ENCODE peak calls at places on chromosomes 6 and 20, in six cellular contexts. One of them, this sample, is unnamed.

GRCh38 chr6:158707120-158707519 is 57.3 kb downstream of the SYTL3 start:
- DNase-seq in neural progenitor cell: no peak
- DNase-seq in aorta: no peak
- DNase-seq in uterus: no peak
- DNase-seq in SJSA1: peak; percentile 55
- DNase-seq in mesendoderm: peak; percentile 99
- DNase-seq in this sample: no peak

GRCh38 chr6:15531973-15532372 is 130.9 kb downstream of the DTNBP1 start:
- DNase-seq in neural progenitor cell: no peak
- DNase-seq in aorta: no peak
- DNase-seq in uterus: no peak
- DNase-seq in SJSA1: no peak
- DNase-seq in mesendoderm: no peak
- DNase-seq in this sample: no peak

GRCh38 chr6:140812636-140813035 is 1320.1 kb upstream of the GJE1 start:
- DNase-seq in neural progenitor cell: no peak
- DNase-seq in aorta: no peak
- DNase-seq in uterus: no peak
- DNase-seq in SJSA1: no peak
- DNase-seq in mesendoderm: no peak
- DNase-seq in this sample: no peak

GRCh38 chr6:66662196-66662595 is 955.2 kb upstream of the EYS start:
- DNase-seq in neural progenitor cell: peak; percentile 17
- DNase-seq in aorta: no peak
- DNase-seq in uterus: no peak
- DNase-seq in SJSA1: no peak
- DNase-seq in mesendoderm: peak; percentile 22
- DNase-seq in this sample: no peak

GRCh38 chr6:111844921-111845320 is 28.3 kb downstream of the FYN start:
- DNase-seq in neural progenitor cell: peak; percentile 67
- DNase-seq in aorta: no peak
- DNase-seq in uterus: no peak
- DNase-seq in SJSA1: no peak
- DNase-seq in mesendoderm: peak; percentile 62
- DNase-seq in this sample: no peak

GRCh38 chr6:51514396-51515051 is 572.9 kb downstream of the PKHD1 start:
- DNase-seq in neural progenitor cell: peak; percentile 24
- DNase-seq in aorta: no peak
- DNase-seq in uterus: no peak
- DNase-seq in SJSA1: no peak
- DNase-seq in mesendoderm: no peak
- DNase-seq in this sample: no peak

GRCh38 chr6:70394518-70395300 is 18.6 kb upstream of the FAM135A start:
- DNase-seq in neural progenitor cell: no peak
- DNase-seq in aorta: no peak
- DNase-seq in uterus: no peak
- DNase-seq in SJSA1: no peak
- DNase-seq in mesendoderm: peak; percentile 21
- DNase-seq in this sample: no peak

GRCh38 chr6:155174576-155175174 is 89.1 kb upstream of the CLDN20 start:
- DNase-seq in neural progenitor cell: peak; percentile 85
- DNase-seq in aorta: no peak
- DNase-seq in uterus: peak; percentile 35
- DNase-seq in SJSA1: peak; percentile 80
- DNase-seq in mesendoderm: peak; percentile 96
- DNase-seq in this sample: peak; percentile 57

GRCh38 chr6:100479180-100480035 is 14.7 kb upstream of the SIM1 start:
- DNase-seq in neural progenitor cell: peak; percentile 55
- DNase-seq in aorta: no peak
- DNase-seq in uterus: no peak
- DNase-seq in SJSA1: peak; percentile 62
- DNase-seq in mesendoderm: peak; percentile 57
- DNase-seq in this sample: no peak

GRCh38 chr6:30748851-30749540 is 4.6 kb upstream of the IER3 start:
- DNase-seq in neural progenitor cell: no peak
- DNase-seq in aorta: no peak
- DNase-seq in uterus: no peak
- DNase-seq in SJSA1: peak; percentile 59
- DNase-seq in mesendoderm: no peak
- DNase-seq in this sample: no peak

GRCh38 chr6:37242429-37243052 is 15.0 kb upstream of the TBC1D22B start:
- DNase-seq in neural progenitor cell: no peak
- DNase-seq in aorta: peak; percentile 78
- DNase-seq in uterus: peak; percentile 50
- DNase-seq in SJSA1: peak; percentile 98
- DNase-seq in mesendoderm: peak; percentile 91
- DNase-seq in this sample: no peak

GRCh38 chr6:32462609-32463008 is 22.9 kb downstream of the HLA-DRA start:
- DNase-seq in neural progenitor cell: peak; percentile 5
- DNase-seq in aorta: no peak
- DNase-seq in uterus: no peak
- DNase-seq in SJSA1: no peak
- DNase-seq in mesendoderm: no peak
- DNase-seq in this sample: no peak

GRCh38 chr20:43915209-43916072 is 789 bp downstream of the TOX2 start:
- DNase-seq in neural progenitor cell: peak; percentile 75
- DNase-seq in aorta: peak; percentile 80
- DNase-seq in uterus: no peak
- DNase-seq in SJSA1: peak; percentile 69
- DNase-seq in mesendoderm: peak; percentile 54
- DNase-seq in this sample: no peak

GRCh38 chr6:26322645-26323482 is 42.1 kb upstream of the BTN3A2 start:
- DNase-seq in neural progenitor cell: peak; percentile 70
- DNase-seq in aorta: no peak
- DNase-seq in uterus: peak; percentile 59
- DNase-seq in SJSA1: peak; percentile 97
- DNase-seq in mesendoderm: peak; percentile 95
- DNase-seq in this sample: no peak

GRCh38 chr20:48486065-48486464 is 341.7 kb downstream of the PREX1 start:
- DNase-seq in neural progenitor cell: no peak
- DNase-seq in aorta: no peak
- DNase-seq in uterus: no peak
- DNase-seq in SJSA1: no peak
- DNase-seq in mesendoderm: no peak
- DNase-seq in this sample: no peak

GRCh38 chr6:50087231-50087954 is 37.7 kb upstream of the DEFB112 start:
- DNase-seq in neural progenitor cell: peak; percentile 15
- DNase-seq in aorta: no peak
- DNase-seq in uterus: no peak
- DNase-seq in SJSA1: peak; percentile 53
- DNase-seq in mesendoderm: peak; percentile 21
- DNase-seq in this sample: no peak

GRCh38 chr6:146357578-146358340 is 185.9 kb upstream of the RAB32 start:
- DNase-seq in neural progenitor cell: no peak
- DNase-seq in aorta: no peak
- DNase-seq in uterus: no peak
- DNase-seq in SJSA1: peak; percentile 92
- DNase-seq in mesendoderm: no peak
- DNase-seq in this sample: no peak

GRCh38 chr6:62285612-62286469 is at the start of gene KHDRBS2:
- DNase-seq in neural progenitor cell: peak; percentile 97
- DNase-seq in aorta: peak; percentile 91
- DNase-seq in uterus: peak; percentile 60
- DNase-seq in SJSA1: no peak
- DNase-seq in mesendoderm: peak; percentile 96
- DNase-seq in this sample: peak; percentile 74

GRCh38 chr6:15351631-15352030 is 105.8 kb downstream of the JARID2 start:
- DNase-seq in neural progenitor cell: no peak
- DNase-seq in aorta: peak; percentile 77
- DNase-seq in uterus: peak; percentile 55
- DNase-seq in SJSA1: peak; percentile 46
- DNase-seq in mesendoderm: peak; percentile 63
- DNase-seq in this sample: peak; percentile 83

GRCh38 chr6:75230484-75231325 is 12.9 kb downstream of the COX7A2 start:
- DNase-seq in neural progenitor cell: peak; percentile 66
- DNase-seq in aorta: no peak
- DNase-seq in uterus: no peak
- DNase-seq in SJSA1: peak; percentile 64
- DNase-seq in mesendoderm: peak; percentile 68
- DNase-seq in this sample: no peak

GRCh38 chr20:35523298-35523888 is 6.1 kb downstream of the C20orf173 start:
- DNase-seq in neural progenitor cell: peak; percentile 38
- DNase-seq in aorta: peak; percentile 44
- DNase-seq in uterus: no peak
- DNase-seq in SJSA1: no peak
- DNase-seq in mesendoderm: peak; percentile 59
- DNase-seq in this sample: no peak

GRCh38 chr6:74068945-74069570 is 373.1 kb downstream of the CD109 start:
- DNase-seq in neural progenitor cell: no peak
- DNase-seq in aorta: no peak
- DNase-seq in uterus: no peak
- DNase-seq in SJSA1: no peak
- DNase-seq in mesendoderm: no peak
- DNase-seq in this sample: no peak

GRCh38 chr6:110999634-111000270 is 17.9 kb downstream of the RPF2 start:
- DNase-seq in neural progenitor cell: peak; percentile 16
- DNase-seq in aorta: no peak
- DNase-seq in uterus: no peak
- DNase-seq in SJSA1: peak; percentile 33
- DNase-seq in mesendoderm: peak; percentile 8
- DNase-seq in this sample: no peak

DNA sequence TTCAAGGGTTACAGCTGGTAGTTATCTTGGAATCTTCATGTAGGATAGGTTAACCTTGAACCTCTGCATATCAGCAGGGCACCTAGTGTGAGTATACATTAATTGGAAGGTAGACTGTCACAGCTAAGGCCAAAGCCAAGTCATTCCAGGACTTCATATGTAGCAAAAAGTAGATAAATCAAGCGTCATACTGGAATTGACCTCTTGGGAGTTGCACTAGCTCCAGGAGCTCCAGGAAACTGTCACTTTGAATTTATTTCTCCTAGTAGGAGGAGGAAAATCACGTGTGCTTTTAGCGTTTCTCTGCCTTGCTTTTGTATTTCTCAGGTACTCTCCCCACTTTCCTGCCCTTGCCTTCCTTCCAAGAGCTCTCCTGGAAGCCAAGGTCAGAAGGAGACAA is 30.3 kb downstream of the RIPOR2 start:
- DNase-seq in neural progenitor cell: no peak
- DNase-seq in aorta: no peak
- DNase-seq in uterus: no peak
- DNase-seq in SJSA1: no peak
- DNase-seq in mesendoderm: no peak
- DNase-seq in this sample: no peak
- H3K4me1 ChIP-seq in neural progenitor cell: peaks cover 30% of the 10 kb centered on the region
- H3K4me1 ChIP-seq in aorta: no peaks in the 10 kb centered on the region
- H3K4me1 ChIP-seq in uterus: no peaks in the 10 kb centered on the region
- H3K4me1 ChIP-seq in SJSA1: peaks cover 35% of the 10 kb centered on the region
- H3K4me1 ChIP-seq in mesendoderm: no peaks in the 10 kb centered on the region
- H3K4me1 ChIP-seq in this sample: peaks cover 74% of the 10 kb centered on the region

DNA sequence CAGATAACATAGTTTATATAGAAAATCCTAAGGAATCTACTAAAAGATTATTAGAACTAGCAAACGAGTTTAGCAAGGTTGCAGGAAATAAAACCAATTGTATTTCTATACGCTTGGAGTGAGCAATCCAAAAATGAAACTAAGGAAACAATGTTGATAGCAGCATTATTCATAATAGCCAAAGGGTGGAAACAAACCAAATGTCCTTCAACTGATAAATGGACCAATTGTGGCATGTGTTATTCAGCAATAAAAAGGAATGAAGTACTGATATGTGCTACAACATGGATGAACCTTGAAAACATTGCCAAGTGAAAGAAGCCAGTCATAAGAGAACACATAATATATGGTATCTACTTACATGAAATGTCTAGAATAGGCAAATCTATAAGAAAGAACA is 101.0 kb upstream of the VSTM2L start:
- DNase-seq in neural progenitor cell: no peak
- DNase-seq in aorta: no peak
- DNase-seq in uterus: no peak
- DNase-seq in SJSA1: no peak
- DNase-seq in mesendoderm: no peak
- DNase-seq in this sample: no peak
- H3K4me1 ChIP-seq in neural progenitor cell: no peaks in the 10 kb centered on the region
- H3K4me1 ChIP-seq in aorta: no peaks in the 10 kb centered on the region
- H3K4me1 ChIP-seq in uterus: no peaks in the 10 kb centered on the region
- H3K4me1 ChIP-seq in SJSA1: no peaks in the 10 kb centered on the region
- H3K4me1 ChIP-seq in mesendoderm: no peaks in the 10 kb centered on the region
- H3K4me1 ChIP-seq in this sample: no peaks in the 10 kb centered on the region

GRCh38 chr20:23161968-23162696 is 76.0 kb upstream of the CD93 start:
- DNase-seq in neural progenitor cell: no peak
- DNase-seq in aorta: peak; percentile 88
- DNase-seq in uterus: peak; percentile 43
- DNase-seq in SJSA1: no peak
- DNase-seq in mesendoderm: no peak
- DNase-seq in this sample: peak; percentile 92

GRCh38 chr20:23161244-23161875 is 75.2 kb upstream of the CD93 start:
- DNase-seq in neural progenitor cell: no peak
- DNase-seq in aorta: no peak
- DNase-seq in uterus: peak; percentile 11
- DNase-seq in SJSA1: no peak
- DNase-seq in mesendoderm: no peak
- DNase-seq in this sample: no peak

GRCh38 chr20:23159256-23159922 is 73.3 kb upstream of the CD93 start:
- DNase-seq in neural progenitor cell: no peak
- DNase-seq in aorta: no peak
- DNase-seq in uterus: no peak
- DNase-seq in SJSA1: no peak
- DNase-seq in mesendoderm: no peak
- DNase-seq in this sample: no peak

GRCh38 chr20:23159923-23160445 is 73.9 kb upstream of the CD93 start:
- DNase-seq in neural progenitor cell: no peak
- DNase-seq in aorta: no peak
- DNase-seq in uterus: no peak
- DNase-seq in SJSA1: no peak
- DNase-seq in mesendoderm: no peak
- DNase-seq in this sample: no peak

DNA sequence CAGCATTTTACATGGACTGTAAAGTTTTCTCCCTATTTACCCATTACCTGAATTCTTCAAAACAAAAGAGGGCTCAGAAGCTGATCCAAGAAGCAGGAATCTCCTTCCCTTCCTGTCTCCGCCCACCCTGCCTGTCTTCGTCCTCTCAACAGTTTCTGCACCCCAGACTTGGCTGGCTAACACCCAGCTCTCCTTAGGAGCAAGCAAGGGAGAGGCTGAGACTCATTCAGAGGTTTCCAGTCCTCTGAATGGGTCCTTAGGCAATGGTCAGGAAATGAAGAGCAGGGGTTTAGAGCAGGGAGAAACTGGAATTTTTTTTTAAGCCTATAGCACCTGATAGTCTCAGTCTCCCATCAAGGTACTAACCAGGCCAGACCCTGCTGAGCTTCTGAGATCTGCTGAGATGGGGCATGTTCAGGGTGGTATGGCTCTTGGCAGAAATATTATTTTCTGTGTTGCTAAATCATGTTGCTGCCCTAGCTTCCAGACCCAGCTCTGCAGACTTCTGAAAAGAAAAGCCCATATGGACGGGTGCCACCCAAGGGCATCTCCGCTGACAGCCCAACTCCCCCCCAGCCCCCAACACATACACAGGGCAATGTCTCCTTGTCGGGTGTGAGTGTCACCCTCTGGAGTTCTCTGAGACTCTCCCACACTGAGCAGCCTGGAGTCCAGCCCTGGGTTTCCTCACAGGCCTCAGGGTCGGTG is 74.6 kb upstream of the CD93 start:
- DNase-seq in neural progenitor cell: peak; percentile 42
- DNase-seq in aorta: no peak
- DNase-seq in uterus: no peak
- DNase-seq in SJSA1: no peak
- DNase-seq in mesendoderm: no peak
- DNase-seq in this sample: no peak
- H3K4me1 ChIP-seq in neural progenitor cell: peaks cover 20% of the 10 kb centered on the region
- H3K4me1 ChIP-seq in aorta: peaks cover 6% of the 10 kb centered on the region
- H3K4me1 ChIP-seq in uterus: no peaks in the 10 kb centered on the region
- H3K4me1 ChIP-seq in SJSA1: peaks cover 25% of the 10 kb centered on the region
- H3K4me1 ChIP-seq in mesendoderm: peaks cover 2% of the 10 kb centered on the region
- H3K4me1 ChIP-seq in this sample: peaks cover 71% of the 10 kb centered on the region

GRCh38 chr6:157014871-157015270 is 237.7 kb downstream of the ARID1B start:
- DNase-seq in neural progenitor cell: no peak
- DNase-seq in aorta: no peak
- DNase-seq in uterus: no peak
- DNase-seq in SJSA1: no peak
- DNase-seq in mesendoderm: no peak
- DNase-seq in this sample: no peak
- H3K4me1 ChIP-seq in neural progenitor cell: peaks cover 31% of the 10 kb centered on the region
- H3K4me1 ChIP-seq in aorta: peaks cover 2% of the 10 kb centered on the region
- H3K4me1 ChIP-seq in uterus: no peaks in the 10 kb centered on the region
- H3K4me1 ChIP-seq in SJSA1: peaks cover 7% of the 10 kb centered on the region
- H3K4me1 ChIP-seq in mesendoderm: peaks cover 9% of the 10 kb centered on the region
- H3K4me1 ChIP-seq in this sample: peaks cover 57% of the 10 kb centered on the region

This sample was measured in gastrocnemius medialis.